ENCODE peak calls at places on chromosomes 16 and 17, in five cellular contexts. Y is amniotic stem cell, M is RWPE1, R is GM20000, H is amygdala. E is an unnamed sample.

GRCh38 chr17:61279476-61280145 is 120.0 kb upstream of the TBX2 start:
- DNase-seq in H (no peak), M (no peak), Y (no peak), R (no peak), E (no peak)

GRCh38 chr17:3575506-3575905 is 17.9 kb upstream of the TRPV3 start:
- DNase-seq in Y (no peak), R (no peak), M (peak), H (no peak), E (no peak)

GRCh38 chr16:75593825-75594820 is 27.9 kb downstream of the GABARAPL2 start:
- DNase-seq in M (peak), H (no peak), R (no peak), Y (no peak), E (no peak)

GRCh38 chr17:46035112-46035818 is 36.2 kb downstream of the STH start:
- DNase-seq in R (peak), Y (no peak), M (no peak), H (no peak), E (no peak)

GRCh38 chr17:9928601-9929341 is 23.7 kb upstream of the RCVRN start:
- DNase-seq in R (no peak), H (no peak), Y (peak), M (peak), E (no peak)

GRCh38 chr16:81265658-81266451 is 27.4 kb downstream of the BCO1 start:
- DNase-seq in H (no peak), M (no peak), Y (no peak), R (no peak), E (no peak)

GRCh38 chr16:61382435-61382834 is 653.8 kb downstream of the CDH8 start:
- DNase-seq in H (no peak), Y (no peak), R (no peak), M (no peak), E (no peak)

GRCh38 chr17:36496018-36496789 is 9.7 kb downstream of the ZNHIT3 start:
- DNase-seq in Y (no peak), H (no peak), M (no peak), R (no peak), E (peak)

GRCh38 chr16:67987460-67988160 is 7.3 kb upstream of the DPEP3 start:
- DNase-seq in H (no peak), M (no peak), Y (no peak), R (no peak), E (no peak)

GRCh38 chr17:33751702-33752065 is 458.6 kb upstream of the ASIC2 start:
- DNase-seq in Y (no peak), M (no peak), R (no peak), H (no peak), E (no peak)

GRCh38 chr16:16988963-16989362 is 481.8 kb downstream of the XYLT1 start:
- DNase-seq in H (no peak), R (peak), Y (no peak), M (no peak), E (no peak)

GRCh38 chr16:4693956-4694663 is 748 bp downstream of the NUDT16L1 start:
- DNase-seq in H (no peak), Y (no peak), R (peak), M (peak), E (no peak)

GRCh38 chr17:39152134-39152884 is 872 bp upstream of the PLXDC1 start:
- DNase-seq in H (no peak), R (no peak), M (no peak), Y (no peak), E (no peak)

GRCh38 chr17:62807812-62808575 is at the start of gene MARCHF10:
- DNase-seq in R (peak), H (no peak), Y (no peak), M (peak), E (no peak)

GRCh38 chr16:89409161-89409711 is 81.1 kb downstream of the ANKRD11 start:
- DNase-seq in H (no peak), R (no peak), M (peak), Y (no peak), E (no peak)

GRCh38 chr17:64200080-64201042 is 62.7 kb downstream of the TEX2 start:
- DNase-seq in R (no peak), Y (no peak), M (no peak), H (no peak), E (no peak)

GRCh38 chr16:85878407-85878806 is 20.6 kb upstream of the IRF8 start:
- DNase-seq in R (no peak), Y (no peak), M (no peak), H (no peak), E (no peak)

GRCh38 chr16:14528306-14528948 is 101.6 kb downstream of the PARN start:
- DNase-seq in M (no peak), Y (no peak), R (no peak), H (no peak), E (no peak)

GRCh38 chr17:9666461-9667050 is 21.2 kb downstream of the USP43 start:
- DNase-seq in Y (no peak), H (no peak), R (no peak), M (no peak), E (no peak)

GRCh38 chr17:77709594-77709993 is 248.9 kb upstream of the TNRC6C start:
- DNase-seq in R (no peak), M (no peak), Y (no peak), H (no peak), E (no peak)

GRCh38 chr16:15897834-15898254 is 9.4 kb upstream of the CEP20 start:
- DNase-seq in M (no peak), Y (peak), H (no peak), R (peak), E (no peak)

E was measured in substantia nigra.